ENCODE peak calls at places on chromosomes 1 and 21, in eight cellular contexts. One of them, this sample, is unnamed.

GRCh38 chr1:235073331-235073967 is 55.2 kb downstream of the TOMM20 start:
- DNase-seq in GM13976: no peak
- DNase-seq in tibial nerve: no peak
- DNase-seq in uterus: no peak
- DNase-seq in fibroblast of lung: no peak
- DNase-seq in A549: peak
- DNase-seq in NB4: no peak
- DNase-seq in astrocyte: no peak
- DNase-seq in this sample: no peak

GRCh38 chr21:42513151-42513984 is at the start of gene SLC37A1:
- DNase-seq in A549: no peak
- DNase-seq in tibial nerve: no peak
- DNase-seq in uterus: no peak
- DNase-seq in astrocyte: no peak
- DNase-seq in NB4: peak
- DNase-seq in fibroblast of lung: no peak
- DNase-seq in GM13976: peak
- DNase-seq in this sample: peak

GRCh38 chr21:44299458-44300261 is at the start of gene PFKL:
- DNase-seq in tibial nerve: peak
- DNase-seq in NB4: peak
- DNase-seq in fibroblast of lung: peak
- DNase-seq in astrocyte: peak
- DNase-seq in A549: peak
- DNase-seq in uterus: peak
- DNase-seq in GM13976: peak
- DNase-seq in this sample: peak

GRCh38 chr1:27366411-27367159 is at the start of gene MAP3K6:
- DNase-seq in astrocyte: peak
- DNase-seq in fibroblast of lung: peak
- DNase-seq in A549: peak
- DNase-seq in uterus: peak
- DNase-seq in tibial nerve: peak
- DNase-seq in GM13976: peak
- DNase-seq in NB4: peak
- DNase-seq in this sample: peak

GRCh38 chr1:87437663-87438295 is 109.1 kb downstream of the LMO4 start:
- DNase-seq in A549: no peak
- DNase-seq in GM13976: no peak
- DNase-seq in astrocyte: no peak
- DNase-seq in fibroblast of lung: no peak
- DNase-seq in tibial nerve: no peak
- DNase-seq in uterus: no peak
- DNase-seq in NB4: no peak
- DNase-seq in this sample: no peak

GRCh38 chr21:27021801-27022200 is 54.9 kb upstream of the ADAMTS5 start:
- DNase-seq in GM13976: no peak
- DNase-seq in tibial nerve: no peak
- DNase-seq in uterus: no peak
- DNase-seq in NB4: no peak
- DNase-seq in astrocyte: no peak
- DNase-seq in fibroblast of lung: no peak
- DNase-seq in A549: no peak
- DNase-seq in this sample: no peak

GRCh38 chr1:230426246-230427101 is at the start of gene PGBD5:
- DNase-seq in uterus: no peak
- DNase-seq in A549: peak
- DNase-seq in tibial nerve: peak
- DNase-seq in astrocyte: peak
- DNase-seq in NB4: peak
- DNase-seq in GM13976: peak
- DNase-seq in fibroblast of lung: peak
- DNase-seq in this sample: peak

GRCh38 chr1:204287466-204287881 is 72.3 kb downstream of the PLEKHA6 start:
- DNase-seq in NB4: peak
- DNase-seq in uterus: no peak
- DNase-seq in astrocyte: no peak
- DNase-seq in fibroblast of lung: no peak
- DNase-seq in tibial nerve: no peak
- DNase-seq in GM13976: no peak
- DNase-seq in A549: peak
- DNase-seq in this sample: no peak

GRCh38 chr1:154556422-154556821 is 2.0 kb downstream of the UBE2Q1 start:
- DNase-seq in NB4: no peak
- DNase-seq in tibial nerve: no peak
- DNase-seq in fibroblast of lung: no peak
- DNase-seq in astrocyte: peak
- DNase-seq in A549: no peak
- DNase-seq in GM13976: no peak
- DNase-seq in uterus: no peak
- DNase-seq in this sample: no peak

GRCh38 chr1:56570924-56571372 is 8.4 kb downstream of the PLPP3 start:
- DNase-seq in NB4: no peak
- DNase-seq in A549: no peak
- DNase-seq in fibroblast of lung: no peak
- DNase-seq in astrocyte: no peak
- DNase-seq in GM13976: no peak
- DNase-seq in tibial nerve: no peak
- DNase-seq in uterus: no peak
- DNase-seq in this sample: no peak

GRCh38 chr1:233518344-233518743 is 95.6 kb upstream of the KCNK1 start:
- DNase-seq in astrocyte: no peak
- DNase-seq in GM13976: peak
- DNase-seq in tibial nerve: no peak
- DNase-seq in fibroblast of lung: no peak
- DNase-seq in A549: peak
- DNase-seq in uterus: no peak
- DNase-seq in NB4: peak
- DNase-seq in this sample: peak

GRCh38 chr1:193799948-193800690 is 613.7 kb upstream of the B3GALT2 start:
- DNase-seq in tibial nerve: no peak
- DNase-seq in GM13976: no peak
- DNase-seq in NB4: no peak
- DNase-seq in uterus: no peak
- DNase-seq in fibroblast of lung: no peak
- DNase-seq in astrocyte: peak
- DNase-seq in A549: no peak
- DNase-seq in this sample: no peak

GRCh38 chr21:31490471-31490870 is 146.4 kb upstream of the TIAM1 start:
- DNase-seq in fibroblast of lung: no peak
- DNase-seq in NB4: peak
- DNase-seq in tibial nerve: no peak
- DNase-seq in astrocyte: no peak
- DNase-seq in uterus: no peak
- DNase-seq in GM13976: no peak
- DNase-seq in A549: peak
- DNase-seq in this sample: no peak

GRCh38 chr1:21836729-21837128 is 24.7 kb downstream of the LDLRAD2 start:
- DNase-seq in astrocyte: no peak
- DNase-seq in fibroblast of lung: no peak
- DNase-seq in tibial nerve: no peak
- DNase-seq in uterus: no peak
- DNase-seq in A549: no peak
- DNase-seq in NB4: no peak
- DNase-seq in GM13976: no peak
- DNase-seq in this sample: no peak

GRCh38 chr1:62361426-62361825 is 42.2 kb upstream of the KANK4 start:
- DNase-seq in astrocyte: no peak
- DNase-seq in GM13976: no peak
- DNase-seq in uterus: no peak
- DNase-seq in fibroblast of lung: no peak
- DNase-seq in NB4: no peak
- DNase-seq in A549: no peak
- DNase-seq in tibial nerve: no peak
- DNase-seq in this sample: no peak

GRCh38 chr1:100074604-100075395 is 57.9 kb downstream of the SASS6 start:
- DNase-seq in A549: no peak
- DNase-seq in fibroblast of lung: peak
- DNase-seq in uterus: no peak
- DNase-seq in NB4: no peak
- DNase-seq in astrocyte: no peak
- DNase-seq in tibial nerve: no peak
- DNase-seq in GM13976: no peak
- DNase-seq in this sample: no peak

GRCh38 chr1:205950826-205951549 is 7.7 kb upstream of the SLC26A9 start:
- DNase-seq in tibial nerve: no peak
- DNase-seq in GM13976: no peak
- DNase-seq in A549: no peak
- DNase-seq in fibroblast of lung: peak
- DNase-seq in NB4: peak
- DNase-seq in uterus: no peak
- DNase-seq in astrocyte: peak
- DNase-seq in this sample: no peak

GRCh38 chr1:158035976-158036583 is 42.6 kb downstream of the KIRREL1 start:
- DNase-seq in fibroblast of lung: peak
- DNase-seq in tibial nerve: peak
- DNase-seq in astrocyte: no peak
- DNase-seq in GM13976: no peak
- DNase-seq in A549: no peak
- DNase-seq in NB4: peak
- DNase-seq in uterus: peak
- DNase-seq in this sample: peak

GRCh38 chr1:71490432-71490831 is 409.6 kb upstream of the ZRANB2 start:
- DNase-seq in GM13976: no peak
- DNase-seq in tibial nerve: no peak
- DNase-seq in astrocyte: peak
- DNase-seq in fibroblast of lung: peak
- DNase-seq in NB4: no peak
- DNase-seq in A549: no peak
- DNase-seq in uterus: no peak
- DNase-seq in this sample: no peak

GRCh38 chr1:183873642-183874041 is 68.7 kb downstream of the RGL1 start:
- DNase-seq in fibroblast of lung: no peak
- DNase-seq in tibial nerve: no peak
- DNase-seq in uterus: no peak
- DNase-seq in astrocyte: no peak
- DNase-seq in GM13976: peak
- DNase-seq in NB4: no peak
- DNase-seq in A549: no peak
- DNase-seq in this sample: no peak

GRCh38 chr1:28091043-28091781 is 2.8 kb upstream of the EYA3 start:
- DNase-seq in A549: peak
- DNase-seq in astrocyte: no peak
- DNase-seq in GM13976: peak
- DNase-seq in tibial nerve: peak
- DNase-seq in fibroblast of lung: peak
- DNase-seq in NB4: peak
- DNase-seq in uterus: peak
- DNase-seq in this sample: peak

GRCh38 chr1:2229921-2230700 is 2.0 kb downstream of the SKI start:
- DNase-seq in fibroblast of lung: peak
- DNase-seq in GM13976: no peak
- DNase-seq in tibial nerve: no peak
- DNase-seq in uterus: peak
- DNase-seq in A549: no peak
- DNase-seq in astrocyte: peak
- DNase-seq in NB4: no peak
- DNase-seq in this sample: no peak

GRCh38 chr1:2228684-2229031 is 539 bp downstream of the SKI start:
- DNase-seq in fibroblast of lung: peak
- DNase-seq in uterus: no peak
- DNase-seq in GM13976: no peak
- DNase-seq in A549: no peak
- DNase-seq in tibial nerve: no peak
- DNase-seq in NB4: peak
- DNase-seq in astrocyte: no peak
- DNase-seq in this sample: no peak

GRCh38 chr1:2227341-2228156 is 570 bp upstream of the SKI start:
- DNase-seq in tibial nerve: peak
- DNase-seq in fibroblast of lung: peak
- DNase-seq in uterus: peak
- DNase-seq in A549: peak
- DNase-seq in GM13976: peak
- DNase-seq in NB4: peak
- DNase-seq in astrocyte: peak
- DNase-seq in this sample: peak

GRCh38 chr1:2228157-2228594 is at the start of gene SKI:
- DNase-seq in uterus: no peak
- DNase-seq in fibroblast of lung: no peak
- DNase-seq in NB4: no peak
- DNase-seq in astrocyte: no peak
- DNase-seq in GM13976: no peak
- DNase-seq in A549: no peak
- DNase-seq in tibial nerve: no peak
- DNase-seq in this sample: no peak

GRCh38 chr1:2229032-2229920 is 1.2 kb downstream of the SKI start:
- DNase-seq in A549: no peak
- DNase-seq in uterus: peak
- DNase-seq in astrocyte: peak
- DNase-seq in NB4: peak
- DNase-seq in tibial nerve: no peak
- DNase-seq in fibroblast of lung: peak
- DNase-seq in GM13976: peak
- DNase-seq in this sample: no peak
- TF ChIP-seq CTCF in A549: no peak
- TF ChIP-seq CTCF in uterus: peak
- TF ChIP-seq CTCF in astrocyte: no peak
- TF ChIP-seq CTCF in NB4: peak
- TF ChIP-seq CTCF in tibial nerve: no peak
- TF ChIP-seq CTCF in fibroblast of lung: no peak
- TF ChIP-seq CTCF in GM13976: no peak
- TF ChIP-seq CTCF in this sample: no peak

DNA sequence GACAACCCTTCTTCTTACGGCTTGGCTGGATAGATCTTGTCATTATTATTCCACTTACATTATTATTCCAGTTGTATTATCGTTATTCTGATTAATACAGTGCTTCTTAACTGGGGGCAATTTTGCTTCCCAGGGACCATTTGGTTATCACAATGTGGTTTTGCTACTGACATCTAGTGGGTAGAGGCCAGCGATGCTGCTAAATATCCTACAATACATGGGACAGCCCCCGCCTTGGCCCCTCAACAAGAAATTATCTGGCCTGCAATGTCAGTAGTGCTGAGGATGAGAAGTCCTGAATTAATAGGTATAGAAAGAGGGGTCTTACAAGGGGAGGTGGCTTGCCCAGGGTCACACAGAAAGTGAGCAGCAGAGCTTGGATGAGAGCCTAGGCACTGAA is 105.6 kb downstream of the PTPRU start:
- DNase-seq in astrocyte: no peak
- DNase-seq in fibroblast of lung: no peak
- DNase-seq in A549: no peak
- DNase-seq in GM13976: no peak
- DNase-seq in NB4: no peak
- DNase-seq in uterus: no peak
- DNase-seq in tibial nerve: no peak
- DNase-seq in this sample: no peak
- TF ChIP-seq CTCF in astrocyte: peak
- TF ChIP-seq CTCF in fibroblast of lung: peak
- TF ChIP-seq CTCF in A549: peak
- TF ChIP-seq CTCF in GM13976: no peak
- TF ChIP-seq CTCF in NB4: no peak
- TF ChIP-seq CTCF in uterus: no peak
- TF ChIP-seq CTCF in tibial nerve: no peak
- TF ChIP-seq CTCF in this sample: peak

GRCh38 chr1:207076181-207076949 is 12.3 kb upstream of the C4BPB start:
- DNase-seq in fibroblast of lung: no peak
- DNase-seq in NB4: no peak
- DNase-seq in uterus: no peak
- DNase-seq in astrocyte: no peak
- DNase-seq in GM13976: no peak
- DNase-seq in tibial nerve: no peak
- DNase-seq in A549: no peak
- DNase-seq in this sample: no peak
- TF ChIP-seq CTCF in fibroblast of lung: no peak
- TF ChIP-seq CTCF in NB4: no peak
- TF ChIP-seq CTCF in uterus: no peak
- TF ChIP-seq CTCF in astrocyte: no peak
- TF ChIP-seq CTCF in GM13976: no peak
- TF ChIP-seq CTCF in tibial nerve: no peak
- TF ChIP-seq CTCF in A549: no peak
- TF ChIP-seq CTCF in this sample: no peak

GRCh38 chr1:29230553-29231378 is at the start of gene MECR:
- DNase-seq in tibial nerve: peak
- DNase-seq in GM13976: peak
- DNase-seq in uterus: peak
- DNase-seq in fibroblast of lung: peak
- DNase-seq in astrocyte: peak
- DNase-seq in A549: peak
- DNase-seq in NB4: peak
- DNase-seq in this sample: peak
- TF ChIP-seq CTCF in tibial nerve: no peak
- TF ChIP-seq CTCF in GM13976: peak
- TF ChIP-seq CTCF in uterus: peak
- TF ChIP-seq CTCF in fibroblast of lung: peak
- TF ChIP-seq CTCF in astrocyte: no peak
- TF ChIP-seq CTCF in A549: peak
- TF ChIP-seq CTCF in NB4: peak
- TF ChIP-seq CTCF in this sample: peak

This sample was measured in neural crest cell.